ENCODE peak calls at places on chromosomes 13 and 19, in ten cellular contexts. U is RWPE2; S is heart left ventricle; M is heart right ventricle; V is transverse colon; L is cardiac muscle cell; H is naive thymus-derived CD4-positive, alpha-beta T cell; A is fibroblast of lung; P is psoas muscle; Z is HCT116. B is an unnamed sample. For H3K27me3, the result is how much of the 10 kb centered on the place peaks cover.

GRCh38 chr19:371501-372160 is 27.0 kb upstream of the MIER2 start:
- DNase-seq in Z (no peak), M (no peak), A (no peak), P (no peak), U (peak), H (no peak), S (no peak), V (no peak), L (no peak), B (peak)

GRCh38 chr13:25608181-25608580 is 236.4 kb downstream of the ATP8A2 start:
- DNase-seq in U (no peak), Z (no peak), L (no peak), P (no peak), V (no peak), A (no peak), H (no peak), S (no peak), M (no peak), B (no peak)

GRCh38 chr19:42343344-42344110 is 18.1 kb downstream of the MEGF8 start:
- DNase-seq in Z (no peak), V (no peak), L (no peak), M (no peak), H (no peak), P (no peak), S (no peak), U (no peak), A (no peak), B (no peak)

GRCh38 chr19:17739121-17739875 is 12.0 kb upstream of the FCHO1 start:
- DNase-seq in L (peak), P (no peak), A (no peak), U (no peak), H (no peak), S (no peak), Z (no peak), V (peak), M (peak), B (no peak)

GRCh38 chr13:93339550-93339949 is 112.9 kb downstream of the GPC6 start:
- DNase-seq in V (no peak), S (no peak), L (no peak), H (no peak), M (no peak), Z (no peak), U (no peak), P (no peak), A (no peak), B (no peak)

GRCh38 chr13:93420887-93421286 is 194.3 kb downstream of the GPC6 start:
- DNase-seq in S (no peak), M (no peak), V (no peak), L (no peak), P (no peak), A (no peak), H (no peak), Z (no peak), U (no peak), B (no peak)

GRCh38 chr19:49151339-49152217 is 3.6 kb downstream of the HRC start:
- DNase-seq in S (peak), Z (peak), A (peak), M (peak), H (no peak), L (peak), V (peak), U (peak), P (peak), B (peak)

GRCh38 chr19:30317403-30317802 is 54.8 kb upstream of the ZNF536 start:
- DNase-seq in L (no peak), V (no peak), P (no peak), Z (no peak), H (no peak), A (no peak), S (no peak), M (no peak), U (no peak), B (no peak)

GRCh38 chr19:571127-571974 is 1.0 kb upstream of the BSG start:
- DNase-seq in L (peak), H (no peak), A (peak), U (no peak), Z (no peak), M (no peak), V (peak), S (peak), P (no peak), B (peak)

GRCh38 chr13:104522235-104523072 is 1456.2 kb upstream of the SLC10A2 start:
- DNase-seq in Z (no peak), U (no peak), M (peak), L (no peak), V (no peak), S (peak), H (no peak), P (peak), A (no peak), B (no peak)

GRCh38 chr13:28741080-28741479 is 22.3 kb upstream of the SLC46A3 start:
- DNase-seq in A (no peak), V (no peak), Z (no peak), U (no peak), P (no peak), S (no peak), H (no peak), L (no peak), M (no peak), B (no peak)

GRCh38 chr19:30227661-30228112 is 144.5 kb upstream of the ZNF536 start:
- DNase-seq in H (peak), A (peak), M (peak), S (peak), U (no peak), L (peak), V (peak), P (peak), Z (peak), B (peak)

GRCh38 chr13:66887088-66887487 is 343.0 kb downstream of the PCDH9 start:
- DNase-seq in U (no peak), L (peak), H (no peak), A (peak), Z (no peak), V (no peak), P (no peak), S (no peak), M (peak), B (no peak)

GRCh38 chr19:35518313-35518712 is 4.9 kb upstream of the DMKN start:
- DNase-seq in V (no peak), H (no peak), P (no peak), M (no peak), S (no peak), A (peak), U (no peak), Z (peak), L (peak), B (no peak)

GRCh38 chr13:27793377-27794074 is 1.2 kb downstream of the GSX1 start:
- DNase-seq in V (no peak), L (no peak), S (no peak), U (no peak), H (no peak), P (no peak), Z (no peak), M (no peak), A (no peak), B (no peak)

GRCh38 chr19:21317821-21318220 is 11.4 kb downstream of the ZNF708 start:
- DNase-seq in P (no peak), L (no peak), V (no peak), Z (no peak), H (no peak), U (no peak), A (no peak), S (no peak), M (no peak), B (no peak)

GRCh38 chr13:28071424-28071823 is 29.0 kb downstream of the FLT3 start:
- DNase-seq in V (no peak), P (no peak), Z (no peak), H (no peak), L (no peak), U (no peak), M (no peak), A (no peak), S (no peak), B (no peak)

GRCh38 chr13:29901714-29902631 is 51.6 kb upstream of the UBL3 start:
- DNase-seq in V (peak), U (peak), Z (no peak), P (peak), A (peak), H (peak), S (peak), M (no peak), L (peak), B (peak)

GRCh38 chr19:35756373-35757230 is at the start of gene HSPB6:
- DNase-seq in A (peak), M (peak), L (peak), S (peak), V (peak), P (peak), U (peak), Z (no peak), H (no peak), B (no peak)

GRCh38 chr19:40163541-40164129 is 27.6 kb upstream of the MAP3K10 start:
- DNase-seq in S (no peak), U (no peak), M (no peak), H (peak), Z (no peak), L (no peak), P (no peak), V (no peak), A (no peak), B (no peak)

GRCh38 chr13:79786176-79786575 is 305.2 kb downstream of the NDFIP2 start:
- DNase-seq in P (no peak), A (no peak), Z (no peak), V (no peak), L (no peak), U (no peak), S (no peak), H (no peak), M (no peak), B (no peak)

GRCh38 chr19:6540918-6541689 is 10.3 kb downstream of the TNFSF9 start:
- DNase-seq in S (no peak), U (no peak), L (no peak), A (no peak), V (no peak), M (no peak), P (no peak), Z (no peak), H (no peak), B (no peak)

GRCh38 chr13:40539954-40540706 is 126.3 kb downstream of the FOXO1 start:
- DNase-seq in L (peak), A (peak), P (no peak), V (no peak), Z (peak), U (no peak), S (no peak), M (no peak), H (no peak), B (no peak)

GRCh38 chr19:47465957-47466356 is 5.7 kb downstream of the SLC8A2 start:
- DNase-seq in V (no peak), M (no peak), Z (no peak), P (peak), A (no peak), S (no peak), L (no peak), U (no peak), H (no peak), B (no peak)

GRCh38 chr19:47469719-47470118 is 2.0 kb downstream of the SLC8A2 start:
- DNase-seq in H (no peak), M (no peak), Z (no peak), A (no peak), S (no peak), V (no peak), L (no peak), U (no peak), P (peak), B (no peak)

GRCh38 chr19:47470447-47471195 is 1.1 kb downstream of the SLC8A2 start:
- DNase-seq in P (peak), A (no peak), S (no peak), U (no peak), H (no peak), V (no peak), L (no peak), Z (no peak), M (no peak), B (no peak)

GRCh38 chr19:47469419-47469700 is 2.3 kb downstream of the SLC8A2 start:
- DNase-seq in Z (no peak), A (no peak), U (no peak), M (no peak), L (no peak), V (no peak), H (no peak), P (peak), S (no peak), B (no peak)

DNA sequence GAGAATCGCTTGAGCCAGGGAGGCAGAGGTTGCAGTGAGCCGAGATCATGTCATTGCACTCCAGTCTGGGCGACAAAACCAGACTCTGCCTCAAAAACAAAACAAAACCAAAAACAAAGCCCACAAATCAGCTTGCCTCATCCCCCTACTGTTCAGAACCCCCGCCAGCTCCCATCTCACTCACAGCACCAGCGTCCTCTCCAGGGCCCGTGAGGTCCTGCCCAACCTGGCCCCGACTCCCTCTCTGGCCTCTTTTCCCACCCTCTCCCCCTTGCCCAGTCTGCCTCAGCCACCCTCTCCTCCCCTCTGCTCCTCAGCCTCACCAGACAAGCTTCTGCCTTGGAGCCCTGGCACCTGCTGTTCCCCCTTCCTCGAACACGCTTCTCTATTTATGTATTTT is 3.8 kb downstream of the SLC8A2 start:
- DNase-seq in Z (no peak), L (no peak), V (no peak), P (no peak), U (no peak), A (no peak), H (no peak), S (no peak), M (no peak), B (no peak)
- H3K27me3 ChIP-seq in Z (under half), L (under half), V (half or more), P (under half), U (under half), A (under half), H (under half), S (under half), M (half or more), B (under half)

DNA sequence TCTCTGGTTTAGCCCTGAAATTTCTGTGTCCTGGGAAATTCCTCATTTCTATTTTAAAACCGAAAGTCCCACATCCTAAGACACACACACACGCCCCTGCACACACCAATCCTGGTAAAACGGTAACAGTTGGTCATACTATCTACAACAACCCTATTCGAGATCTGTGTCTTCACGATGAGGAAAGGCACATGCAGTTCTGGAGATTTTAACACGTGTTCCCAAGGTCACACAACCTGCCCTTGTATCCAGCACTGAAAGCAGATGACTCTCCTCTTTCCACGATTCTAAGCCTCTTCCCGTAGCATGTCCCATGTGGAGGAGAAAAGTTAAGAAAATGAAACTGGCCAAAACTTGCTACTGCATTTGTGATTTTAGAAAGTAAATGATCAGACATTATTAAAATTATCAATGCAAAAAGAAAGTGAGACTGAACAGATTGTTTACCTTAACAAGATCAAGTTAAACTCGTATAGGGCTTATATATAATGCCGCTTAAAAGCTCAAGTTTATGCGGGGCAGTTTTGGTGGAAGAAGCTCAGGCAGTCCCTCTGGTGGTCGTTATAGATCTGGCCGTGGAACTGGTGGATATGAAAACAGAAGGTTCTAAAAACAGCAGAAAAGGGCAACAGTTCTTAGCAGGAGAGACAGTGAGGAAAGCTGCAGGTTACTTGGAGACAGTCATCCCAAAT is 32.7 kb downstream of the VSTM1 start:
- DNase-seq in Z (no peak), M (no peak), P (no peak), A (peak), H (no peak), U (no peak), V (no peak), S (no peak), L (peak), B (no peak)
- H3K4me3 ChIP-seq in Z (no peak), M (no peak), P (no peak), A (peak), H (no peak), U (no peak), V (no peak), S (peak), L (no peak), B (no peak)

GRCh38 chr19:15759962-15760565 is 22.3 kb downstream of the OR10H3 start:
- DNase-seq in S (no peak), M (no peak), A (no peak), V (peak), P (no peak), L (no peak), U (no peak), Z (peak), H (no peak), B (peak)
- H3K27me3 ChIP-seq in S (under half), M (under half), A (under half), V (half or more), P (under half), L (under half), U (under half), Z (under half), H (under half), B (under half)

GRCh38 chr13:87827479-87827878 is 156.3 kb downstream of the SLITRK5 start:
- DNase-seq in H (no peak), U (no peak), L (peak), S (no peak), V (no peak), P (no peak), Z (no peak), A (peak), M (no peak), B (no peak)
- H3K4me3 ChIP-seq in H (no peak), U (no peak), L (no peak), S (no peak), V (no peak), P (no peak), Z (no peak), A (no peak), M (no peak), B (no peak)

DNA sequence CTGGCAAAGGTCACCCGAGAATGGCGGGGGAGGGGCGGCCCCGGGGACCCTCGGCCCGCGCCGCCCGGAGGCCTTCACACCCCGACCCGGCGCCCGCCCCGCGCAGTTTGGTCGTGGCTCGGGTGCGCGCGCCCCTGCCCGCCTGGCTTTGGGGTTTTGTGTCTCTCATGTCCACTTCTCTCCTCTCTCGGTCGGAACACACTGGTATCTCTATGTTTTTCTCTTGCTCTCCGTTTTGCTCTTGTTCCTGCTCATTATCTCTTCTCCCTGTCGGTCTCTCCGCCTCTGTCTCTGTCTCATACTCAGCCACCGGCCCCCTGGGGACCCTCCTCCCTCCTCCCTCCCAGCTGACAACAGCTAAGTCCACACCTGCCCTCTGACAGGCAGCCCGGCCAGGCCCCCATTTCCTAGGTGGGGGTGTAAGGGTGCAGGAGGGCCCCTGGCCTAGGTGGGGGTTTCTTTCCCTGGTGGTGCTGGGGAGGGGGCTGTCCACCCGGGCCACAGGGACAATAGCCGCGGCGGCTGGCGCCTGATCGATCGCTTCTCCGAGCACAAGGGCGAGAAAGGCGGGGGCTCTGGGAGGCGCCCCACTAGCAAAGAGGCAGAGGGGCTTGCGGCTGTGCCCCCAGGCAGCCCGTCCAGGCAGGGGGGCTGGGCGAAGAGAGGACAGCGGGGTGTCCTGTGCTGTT is 2.3 kb downstream of the ONECUT3 start:
- DNase-seq in P (no peak), A (no peak), Z (no peak), U (no peak), M (no peak), L (no peak), S (no peak), V (no peak), H (no peak), B (no peak)
- H3K27me3 ChIP-seq in P (under half), A (half or more), Z (under half), U (half or more), M (half or more), L (half or more), S (half or more), V (half or more), H (under half), B (half or more)

GRCh38 chr13:109110159-109110558 is 480.7 kb downstream of the MYO16 start:
- DNase-seq in A (no peak), P (no peak), L (no peak), S (no peak), H (no peak), Z (no peak), U (no peak), M (no peak), V (no peak), B (no peak)
- H3K4me3 ChIP-seq in A (no peak), P (no peak), L (no peak), S (no peak), H (no peak), Z (no peak), U (no peak), M (no peak), V (no peak), B (no peak)

GRCh38 chr19:4758082-4758481 is 33.5 kb upstream of the FEM1A start:
- DNase-seq in M (no peak), H (no peak), A (no peak), U (no peak), V (no peak), S (no peak), L (no peak), Z (no peak), P (no peak), B (no peak)
- H3K27me3 ChIP-seq in M (under half), H (under half), A (under half), U (under half), V (under half), S (under half), L (under half), Z (under half), P (under half), B (under half)

DNA sequence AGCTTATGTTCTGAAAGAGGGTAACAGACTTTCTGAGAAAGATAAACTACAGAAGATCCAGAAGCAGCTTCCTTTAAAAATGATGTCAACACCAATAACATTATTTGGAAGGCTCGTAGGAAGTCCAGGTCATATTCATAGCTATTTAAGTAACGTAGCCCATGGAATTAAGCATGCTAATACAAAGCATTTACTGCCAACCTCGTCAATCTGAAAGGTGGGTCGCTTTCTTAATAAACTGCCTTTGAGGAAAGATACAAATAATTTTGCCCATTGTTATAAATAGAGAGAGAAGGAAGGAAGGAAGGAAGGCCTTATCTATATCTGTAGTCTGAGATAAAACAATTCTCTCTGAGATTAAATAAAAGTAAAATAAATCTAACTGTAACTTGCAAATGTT is 80.3 kb downstream of the STARD13 start:
- DNase-seq in U (no peak), L (no peak), Z (no peak), M (no peak), A (no peak), S (no peak), V (no peak), H (no peak), P (no peak), B (no peak)
- H3K4me3 ChIP-seq in U (no peak), L (no peak), Z (no peak), M (peak), A (peak), S (peak), V (peak), H (no peak), P (peak), B (no peak)

DNA sequence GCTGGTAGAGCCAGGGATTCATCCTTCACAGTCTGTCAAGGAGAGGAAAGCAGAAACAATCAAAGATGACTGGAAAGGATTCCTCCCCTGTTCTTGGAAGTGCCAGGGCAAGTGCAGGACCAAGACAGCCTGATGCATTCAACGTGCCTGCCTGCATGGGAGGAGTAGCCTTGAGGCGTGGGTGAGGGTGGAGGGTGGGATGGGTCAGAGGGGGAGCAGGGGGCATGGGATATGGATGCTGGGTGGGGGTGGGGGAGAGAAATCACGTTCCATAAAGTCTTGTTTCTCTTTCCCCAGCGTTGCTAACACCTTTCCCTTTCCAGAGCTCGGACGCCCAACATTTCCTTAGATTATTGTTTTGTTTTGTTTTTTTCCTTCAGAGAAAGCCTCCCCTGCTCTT is 108.0 kb upstream of the SLC15A1 start:
- DNase-seq in A (no peak), V (no peak), M (no peak), Z (no peak), H (no peak), U (no peak), L (no peak), S (no peak), P (no peak), B (no peak)
- H3K27me3 ChIP-seq in A (under half), V (under half), M (under half), Z (under half), H (under half), U (under half), L (under half), S (under half), P (under half), B (under half)

B was measured in small intestine.